ENCODE peak calls at places on chromosomes 2 and 18, in four cellular contexts. F, Y, P and T are unnamed samples.

GRCh38 chr2:210169871-210170441 is 1.3 kb downstream of the KANSL1L start:
- DNase-seq in Y (no peak), P (peak), F (no peak), T (peak)

GRCh38 chr2:239002591-239002959 is 154.7 kb downstream of the TWIST2 start:
- DNase-seq in Y (no peak), P (no peak), F (no peak), T (no peak)

GRCh38 chr18:76658627-76659026 is 163.6 kb upstream of the ZNF516 start:
- DNase-seq in P (no peak), Y (no peak), F (peak), T (no peak)

GRCh38 chr2:216589779-216590178 is 43.4 kb upstream of the IGFBP2 start:
- DNase-seq in F (no peak), P (no peak), Y (no peak), T (no peak)

GRCh38 chr2:40363631-40364030 is 88.3 kb downstream of the SLC8A1 start:
- DNase-seq in Y (no peak), P (peak), F (no peak), T (no peak)

GRCh38 chr2:221911890-221912289 is 339.8 kb upstream of the EPHA4 start:
- DNase-seq in P (no peak), F (peak), Y (no peak), T (no peak)

GRCh38 chr18:9741821-9742541 is 33.9 kb downstream of the RAB31 start:
- DNase-seq in Y (no peak), P (no peak), F (peak), T (peak)

GRCh38 chr2:54076577-54076976 is 38.8 kb upstream of the ACYP2 start:
- DNase-seq in Y (no peak), F (no peak), P (no peak), T (no peak)

GRCh38 chr2:29309090-29310054 is 194.2 kb downstream of the CLIP4 start:
- DNase-seq in Y (no peak), P (peak), F (peak), T (peak)

GRCh38 chr2:179340678-179341077 is 76.0 kb upstream of the SESTD1 start:
- DNase-seq in F (peak), P (peak), Y (no peak), T (peak)

GRCh38 chr2:186751790-186752189 is 57.9 kb downstream of the FAM171B start:
- DNase-seq in P (no peak), F (no peak), Y (no peak), T (no peak)

GRCh38 chr18:58541789-58542425 is 87.0 kb downstream of the ALPK2 start:
- DNase-seq in F (no peak), Y (no peak), P (peak), T (peak)

GRCh38 chr2:209191139-209191538 is 232.7 kb upstream of the MAP2 start:
- DNase-seq in P (no peak), F (no peak), Y (no peak), T (no peak)

GRCh38 chr2:172513524-172513900 is 42.4 kb upstream of the PDK1 start:
- DNase-seq in Y (no peak), F (no peak), P (no peak), T (no peak)

GRCh38 chr2:240914645-240915525 is 8.7 kb downstream of the CROCC2 start:
- DNase-seq in F (no peak), P (no peak), Y (no peak), T (no peak)

GRCh38 chr2:178523596-178524134 is 43.4 kb downstream of the PLEKHA3 start:
- DNase-seq in P (peak), F (peak), Y (no peak), T (no peak)

GRCh38 chr2:40716879-40717278 is 265.0 kb upstream of the SLC8A1 start:
- DNase-seq in P (peak), Y (no peak), F (no peak), T (peak)

GRCh38 chr18:22279741-22280452 is 110.5 kb downstream of the GATA6 start:
- DNase-seq in F (no peak), Y (no peak), P (peak), T (peak)

GRCh38 chr18:50507120-50507590 is 52.7 kb upstream of the MAPK4 start:
- DNase-seq in P (no peak), Y (no peak), F (peak), T (peak)

GRCh38 chr18:63342206-63342605 is 22.6 kb upstream of the BCL2 start:
- DNase-seq in Y (no peak), P (peak), F (peak), T (no peak)

GRCh38 chr2:234852941-234853340 is 98.9 kb upstream of the SH3BP4 start:
- DNase-seq in P (no peak), F (no peak), Y (no peak), T (no peak)

GRCh38 chr18:70288171-70288850 is 534 bp upstream of the SOCS6 start:
- DNase-seq in Y (peak), F (peak), P (peak), T (no peak)

GRCh38 chr2:121297217-121297830 is 12.3 kb upstream of the TFCP2L1 start:
- DNase-seq in Y (no peak), P (peak), F (peak), T (peak)

GRCh38 chr18:8623549-8624106 is 14.4 kb downstream of the RAB12 start:
- DNase-seq in F (no peak), Y (peak), P (no peak), T (no peak)

GRCh38 chr18:58005885-58006523 is 38.0 kb upstream of the NEDD4L start:
- DNase-seq in F (no peak), P (peak), Y (no peak), T (peak)

GRCh38 chr2:159635006-159635746 is 18.8 kb upstream of the BAZ2B start:
- DNase-seq in Y (no peak), P (peak), F (no peak), T (no peak)

GRCh38 chr2:185291035-185291647 is 447.5 kb upstream of the FSIP2 start:
- DNase-seq in F (peak), Y (peak), P (peak), T (peak)
- TF ChIP-seq CTCF in F (peak), Y (peak), P (peak), T (peak)

GRCh38 chr2:5453224-5453623 is 239.0 kb upstream of the SOX11 start:
- DNase-seq in F (no peak), P (no peak), Y (no peak), T (no peak)

GRCh38 chr2:5444854-5445253 is 247.3 kb upstream of the SOX11 start:
- DNase-seq in P (no peak), F (no peak), Y (no peak), T (no peak)

GRCh38 chr2:5453648-5454390 is 238.4 kb upstream of the SOX11 start:
- DNase-seq in Y (no peak), P (peak), F (no peak), T (peak)

GRCh38 chr2:5444168-5444567 is 248.0 kb upstream of the SOX11 start:
- DNase-seq in Y (no peak), P (no peak), F (no peak), T (no peak)

GRCh38 chr2:5449867-5450266 is 242.3 kb upstream of the SOX11 start:
- DNase-seq in F (no peak), P (no peak), Y (no peak), T (no peak)
- TF ChIP-seq CTCF in F (no peak), P (no peak), Y (no peak), T (no peak)

DNA sequence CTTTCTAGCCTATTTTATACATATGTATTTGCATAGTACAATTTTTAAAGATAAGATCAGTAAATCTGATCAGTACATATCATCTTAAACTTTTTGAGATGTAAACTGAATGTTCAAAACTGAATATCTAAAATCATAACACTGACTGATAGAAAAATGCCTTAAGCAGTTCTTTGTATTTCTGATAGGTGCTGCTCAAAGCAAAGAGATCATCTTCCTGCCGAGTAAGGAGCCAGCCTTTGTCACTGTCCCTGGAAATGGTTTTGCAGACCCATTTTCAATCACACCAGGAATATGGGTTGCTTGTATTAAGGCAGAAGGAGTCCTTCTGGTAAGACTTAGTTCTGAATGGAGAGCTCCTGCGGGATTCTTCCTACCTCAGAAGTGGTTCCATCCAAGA is 135.0 kb downstream of the LAMA3 start:
- DNase-seq in P (peak), Y (no peak), F (no peak), T (no peak)
- TF ChIP-seq CTCF in P (peak), Y (no peak), F (no peak), T (peak)

DNA sequence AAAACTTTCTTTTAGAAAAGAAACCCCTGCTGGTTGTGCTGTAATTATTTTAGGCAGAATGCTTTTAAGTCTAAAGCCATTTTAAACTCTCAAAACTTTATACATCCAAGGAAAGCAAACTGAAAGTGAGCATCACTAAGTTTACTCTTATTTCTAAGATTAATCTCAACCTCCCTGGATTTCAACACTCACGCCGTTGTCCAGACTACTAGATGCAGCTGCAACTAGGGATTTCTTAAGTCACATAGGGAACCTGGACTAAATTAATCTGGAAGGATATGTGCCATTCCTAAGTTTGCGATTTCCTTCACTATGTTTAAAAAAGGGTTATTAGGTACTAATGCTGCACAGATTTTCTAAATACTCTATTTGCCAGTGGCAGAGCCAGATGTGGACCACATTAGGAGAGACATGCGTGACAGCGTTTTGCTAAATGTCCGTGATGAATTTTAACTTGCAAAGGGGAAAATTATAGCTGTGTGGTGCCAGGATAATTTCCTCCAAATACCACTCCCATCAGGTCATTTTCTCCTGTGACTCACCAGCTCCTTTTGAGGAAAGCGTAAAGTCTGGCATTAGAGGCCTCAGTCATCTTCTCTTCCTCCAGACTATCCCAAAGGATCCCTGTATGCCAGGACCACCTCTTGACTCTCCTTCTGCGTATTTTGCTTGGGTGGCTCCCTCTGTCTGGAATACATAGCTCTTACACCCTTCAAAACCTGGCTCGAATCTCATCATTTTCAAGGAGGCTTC is 143.7 kb downstream of the ATL2 start:
- DNase-seq in Y (no peak), P (peak), F (no peak), T (peak)
- TF ChIP-seq CTCF in Y (no peak), P (no peak), F (no peak), T (peak)

GRCh38 chr2:104033399-104033798 is 820.5 kb upstream of the POU3F3 start:
- DNase-seq in F (peak), P (no peak), Y (no peak), T (no peak)
- TF ChIP-seq CTCF in F (peak), P (no peak), Y (peak), T (no peak)

DNA sequence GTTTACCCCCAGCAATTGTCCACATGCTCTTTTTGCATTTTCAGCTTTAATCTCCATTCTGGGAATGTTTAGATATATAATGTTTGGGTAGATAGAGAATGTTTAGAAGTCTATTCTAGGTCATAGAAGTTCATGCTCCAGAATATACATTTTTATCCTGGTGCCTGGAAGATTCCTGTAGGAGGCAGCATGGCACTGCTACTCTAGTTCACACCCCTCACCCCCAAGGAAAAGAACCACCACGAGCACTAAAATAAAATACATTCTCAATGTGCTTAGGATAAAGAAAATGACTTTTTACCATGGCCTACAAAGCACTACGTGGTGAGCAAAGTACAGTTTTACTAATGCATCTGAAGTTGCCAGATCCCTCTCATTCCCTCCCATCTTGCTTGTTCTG is 53.8 kb downstream of the MYO1B start:
- DNase-seq in Y (no peak), P (peak), F (no peak), T (no peak)
- TF ChIP-seq CTCF in Y (peak), P (peak), F (peak), T (peak)

GRCh38 chr2:206198677-206199076 is 39.0 kb downstream of the EEF1B2 start:
- DNase-seq in Y (no peak), P (peak), F (no peak), T (no peak)
- TF ChIP-seq CTCF in Y (no peak), P (no peak), F (no peak), T (no peak)

GRCh38 chr2:84882775-84883550 is 2.1 kb upstream of the TRABD2A start:
- DNase-seq in F (no peak), P (peak), Y (no peak), T (peak)

GRCh38 chr2:84880645-84881521 is at the start of gene TRABD2A:
- DNase-seq in F (peak), Y (peak), P (peak), T (no peak)

GRCh38 chr2:84884396-84884795 is 3.5 kb upstream of the TRABD2A start:
- DNase-seq in Y (no peak), F (no peak), P (no peak), T (no peak)

GRCh38 chr2:84881581-84882414 is 914 bp upstream of the TRABD2A start:
- DNase-seq in F (peak), P (peak), Y (peak), T (peak)

GRCh38 chr2:84882415-84882738 is 1.5 kb upstream of the TRABD2A start:
- DNase-seq in P (no peak), F (no peak), Y (no peak), T (no peak)
- TF ChIP-seq CTCF in P (no peak), F (no peak), Y (no peak), T (no peak)

GRCh38 chr2:232230557-232230956 is 148.0 kb upstream of the ALPP start:
- DNase-seq in Y (no peak), P (peak), F (peak), T (no peak)
- TF ChIP-seq CTCF in Y (no peak), P (peak), F (peak), T (peak)

GRCh38 chr2:3823748-3824147 is 120.4 kb downstream of the DCDC2C start:
- DNase-seq in Y (no peak), P (peak), F (no peak), T (no peak)
- TF ChIP-seq CTCF in Y (no peak), P (no peak), F (no peak), T (no peak)